ENCODE peak calls at places on chromosomes 7 and 10, in six cellular contexts. O, D, N, E, R and Q are unnamed samples.

GRCh38 chr7:140876519-140877248 is 48.0 kb downstream of the BRAF start:
- DNase-seq in O (no peak), D (no peak), N (no peak), E (no peak), R (no peak), Q (no peak)

GRCh38 chr10:24691113-24691512 is 32.6 kb downstream of the ARHGAP21 start:
- DNase-seq in O (no peak), D (no peak), N (no peak), E (no peak), R (no peak), Q (no peak)

GRCh38 chr10:76743169-76743568 is 894.4 kb downstream of the KCNMA1 start:
- DNase-seq in O (no peak), D (no peak), N (no peak), E (no peak), R (no peak), Q (no peak)

GRCh38 chr7:33739286-33739685 is 166.1 kb upstream of the BMPER start:
- DNase-seq in O (no peak), D (no peak), N (no peak), E (no peak), R (no peak), Q (no peak)

GRCh38 chr10:113003032-113003431 is 53.0 kb downstream of the TCF7L2 start:
- DNase-seq in O (no peak), D (no peak), N (no peak), E (no peak), R (no peak), Q (no peak)

GRCh38 chr10:8183241-8183704 is 128.8 kb downstream of the GATA3 start:
- DNase-seq in O (no peak), D (no peak), N (no peak), E (no peak), R (no peak), Q (no peak)

GRCh38 chr7:155349601-155350331 is 52.1 kb downstream of the INSIG1 start:
- DNase-seq in O (no peak), D (no peak), N (no peak), E (no peak), R (no peak), Q (no peak)

GRCh38 chr10:102344067-102344466 is 51.4 kb upstream of the NFKB2 start:
- DNase-seq in O (no peak), D (no peak), N (no peak), E (no peak), R (no peak), Q (no peak)

GRCh38 chr10:115948415-115948814 is 324.6 kb downstream of the GFRA1 start:
- DNase-seq in O (no peak), D (no peak), N (no peak), E (no peak), R (no peak), Q (no peak)

GRCh38 chr10:17247210-17247609 is 19.2 kb downstream of the VIM start:
- DNase-seq in O (no peak), D (no peak), N (no peak), E (no peak), R (no peak), Q (no peak)

GRCh38 chr7:140661124-140661523 is 11.6 kb upstream of the ADCK2 start:
- DNase-seq in O (no peak), D (no peak), N (peak), E (no peak), R (no peak), Q (no peak)

GRCh38 chr7:106839511-106839910 is 25.6 kb upstream of the PIK3CG start:
- DNase-seq in O (no peak), D (no peak), N (no peak), E (no peak), R (no peak), Q (no peak)

GRCh38 chr7:48274662-48275061 is 103.4 kb downstream of the ABCA13 start:
- DNase-seq in O (no peak), D (no peak), N (no peak), E (no peak), R (no peak), Q (no peak)

GRCh38 chr7:130973637-130974036 is 239.6 kb upstream of the KLF14 start:
- DNase-seq in O (no peak), D (no peak), N (no peak), E (no peak), R (no peak), Q (no peak)

GRCh38 chr7:82210422-82211184 is 233.0 kb downstream of the CACNA2D1 start:
- DNase-seq in O (no peak), D (no peak), N (no peak), E (no peak), R (no peak), Q (no peak)

GRCh38 chr7:51318886-51319579 is 2.4 kb upstream of the COBL start:
- DNase-seq in O (no peak), D (no peak), N (peak), E (no peak), R (peak), Q (no peak)

GRCh38 chr10:29379208-29379607 is 90.3 kb downstream of the LYZL1 start:
- DNase-seq in O (no peak), D (no peak), N (no peak), E (no peak), R (no peak), Q (no peak)

GRCh38 chr7:30787476-30787875 is 16.3 kb downstream of the MINDY4 start:
- DNase-seq in O (no peak), D (no peak), N (no peak), E (no peak), R (no peak), Q (no peak)

GRCh38 chr10:13913890-13914289 is 327.1 kb downstream of the PRPF18 start:
- DNase-seq in O (no peak), D (no peak), N (no peak), E (no peak), R (peak), Q (peak)

GRCh38 chr10:104614245-104614831 is 26.8 kb upstream of the SORCS3 start:
- DNase-seq in O (peak), D (no peak), N (no peak), E (no peak), R (no peak), Q (no peak)

GRCh38 chr10:58582045-58582444 is 69.4 kb downstream of the BICC1 start:
- DNase-seq in O (no peak), D (no peak), N (no peak), E (no peak), R (no peak), Q (no peak)

GRCh38 chr7:45161842-45162241 is 4.3 kb downstream of the RAMP3 start:
- DNase-seq in O (no peak), D (no peak), N (no peak), E (no peak), R (peak), Q (no peak)

GRCh38 chr7:17302575-17303142 is 4.2 kb downstream of the AHR start:
- DNase-seq in O (no peak), D (no peak), N (no peak), E (no peak), R (no peak), Q (no peak)

GRCh38 chr10:33421789-33422188 is 87.3 kb upstream of the NRP1 start:
- DNase-seq in O (peak), D (no peak), N (no peak), E (no peak), R (peak), Q (no peak)

GRCh38 chr10:117681104-117681503 is 138.6 kb downstream of the EMX2 start:
- DNase-seq in O (no peak), D (no peak), N (no peak), E (no peak), R (no peak), Q (no peak)

GRCh38 chr7:105759670-105760548 is 116.5 kb downstream of the ATXN7L1 start:
- DNase-seq in O (peak), D (peak), N (peak), E (peak), R (peak), Q (peak)

GRCh38 chr7:125670926-125671572 is 741.4 kb upstream of the POT1 start:
- DNase-seq in O (no peak), D (no peak), N (no peak), E (no peak), R (no peak), Q (no peak)

GRCh38 chr7:46152671-46153070 is 231.6 kb upstream of the IGFBP3 start:
- DNase-seq in O (no peak), D (no peak), N (no peak), E (no peak), R (no peak), Q (no peak)

GRCh38 chr7:119482671-119483070 is 790.3 kb upstream of the KCND2 start:
- DNase-seq in O (no peak), D (no peak), N (no peak), E (no peak), R (no peak), Q (no peak)

GRCh38 chr7:99004216-99004615 is 125.9 kb downstream of the TRRAP start:
- DNase-seq in O (no peak), D (no peak), N (no peak), E (no peak), R (no peak), Q (peak)

GRCh38 chr10:24622781-24623301 is 100.8 kb downstream of the ARHGAP21 start:
- DNase-seq in O (no peak), D (no peak), N (no peak), E (no peak), R (no peak), Q (no peak)

GRCh38 chr10:44882146-44882720 is 28.9 kb upstream of the TMEM72 start:
- DNase-seq in O (no peak), D (peak), N (no peak), E (no peak), R (no peak), Q (no peak)
- H3K27ac ChIP-seq in O (no peak), D (no peak), N (no peak), E (no peak), R (no peak), Q (no peak)

GRCh38 chr7:95730493-95731280 is 41.7 kb upstream of the DYNC1I1 start:
- DNase-seq in O (no peak), D (no peak), N (no peak), E (no peak), R (no peak), Q (no peak)
- TF ChIP-seq EP300 in O (no peak), D (no peak), N (no peak), E (no peak), R (no peak), Q (no peak)

GRCh38 chr7:149626972-149627371 is 129.4 kb upstream of the ZNF746 start:
- DNase-seq in O (no peak), D (no peak), N (no peak), E (no peak), R (no peak), Q (no peak)
- H3K27ac ChIP-seq in O (no peak), D (no peak), N (no peak), E (no peak), R (no peak), Q (no peak)

GRCh38 chr7:108014200-108014599 is 11.2 kb upstream of the LAMB1 start:
- DNase-seq in O (no peak), D (no peak), N (no peak), E (no peak), R (no peak), Q (no peak)

GRCh38 chr7:108010377-108010776 is 7.4 kb upstream of the LAMB1 start:
- DNase-seq in O (peak), D (no peak), N (no peak), E (no peak), R (no peak), Q (no peak)

GRCh38 chr7:108014747-108015682 is 12.1 kb upstream of the LAMB1 start:
- DNase-seq in O (peak), D (no peak), N (no peak), E (no peak), R (no peak), Q (no peak)

GRCh38 chr7:108009873-108010272 is 6.9 kb upstream of the LAMB1 start:
- DNase-seq in O (no peak), D (no peak), N (no peak), E (no peak), R (no peak), Q (no peak)

GRCh38 chr7:108012499-108013430 is 9.8 kb upstream of the LAMB1 start:
- DNase-seq in O (peak), D (no peak), N (no peak), E (no peak), R (no peak), Q (no peak)
- TF ChIP-seq EP300 in O (no peak), D (no peak), N (no peak), E (no peak), R (no peak), Q (no peak)